ENCODE peak calls at places on chromosomes 13 and 19, in eight cellular contexts. One of them, this sample, is unnamed.
A peak's percentile ranks its signal among the peaks of the same experiment; 100 is the strongest.

GRCh38 chr19:3538965-3539742 is at the start of gene TEKTIP1:
- DNase-seq in Peyer's patch: no peak
- DNase-seq in CD8-positive, alpha-beta T cell: no peak
- DNase-seq in left ventricle myocardium inferior: no peak
- DNase-seq in uterus: no peak
- DNase-seq in OCI-LY7: no peak
- DNase-seq in mammary epithelial cell: no peak
- DNase-seq in stomach: no peak
- DNase-seq in this sample: no peak

GRCh38 chr19:10289836-10290438 is at the start of gene ICAM5:
- DNase-seq in Peyer's patch: no peak
- DNase-seq in CD8-positive, alpha-beta T cell: no peak
- DNase-seq in left ventricle myocardium inferior: no peak
- DNase-seq in uterus: no peak
- DNase-seq in OCI-LY7: peak; percentile 29
- DNase-seq in mammary epithelial cell: no peak
- DNase-seq in stomach: no peak
- DNase-seq in this sample: no peak

GRCh38 chr19:13905634-13906524 is at the start of the genes BRME1 and CC2D1A:
- DNase-seq in Peyer's patch: peak; percentile 97
- DNase-seq in CD8-positive, alpha-beta T cell: peak; percentile 95
- DNase-seq in left ventricle myocardium inferior: peak; percentile 94
- DNase-seq in uterus: peak; percentile 92
- DNase-seq in OCI-LY7: peak; percentile 93
- DNase-seq in mammary epithelial cell: peak; percentile 86
- DNase-seq in stomach: peak; percentile 96
- DNase-seq in this sample: peak; percentile 86

GRCh38 chr19:47161876-47162489 is 31.3 kb downstream of the SAE1 start:
- DNase-seq in Peyer's patch: no peak
- DNase-seq in CD8-positive, alpha-beta T cell: no peak
- DNase-seq in left ventricle myocardium inferior: no peak
- DNase-seq in uterus: no peak
- DNase-seq in OCI-LY7: no peak
- DNase-seq in mammary epithelial cell: no peak
- DNase-seq in stomach: no peak
- DNase-seq in this sample: no peak

GRCh38 chr13:111213964-111214726 is 99.0 kb downstream of the ARHGEF7 start:
- DNase-seq in Peyer's patch: no peak
- DNase-seq in CD8-positive, alpha-beta T cell: no peak
- DNase-seq in left ventricle myocardium inferior: no peak
- DNase-seq in uterus: no peak
- DNase-seq in OCI-LY7: peak; percentile 54
- DNase-seq in mammary epithelial cell: no peak
- DNase-seq in stomach: no peak
- DNase-seq in this sample: no peak

GRCh38 chr19:17205237-17206140 is 9.7 kb upstream of the USE1 start:
- DNase-seq in Peyer's patch: peak; percentile 80
- DNase-seq in CD8-positive, alpha-beta T cell: peak; percentile 74
- DNase-seq in left ventricle myocardium inferior: peak; percentile 47
- DNase-seq in uterus: no peak
- DNase-seq in OCI-LY7: peak; percentile 65
- DNase-seq in mammary epithelial cell: peak; percentile 23
- DNase-seq in stomach: peak; percentile 84
- DNase-seq in this sample: peak; percentile 19

GRCh38 chr19:42198676-42199439 is 18.6 kb downstream of the DEDD2 start:
- DNase-seq in Peyer's patch: no peak
- DNase-seq in CD8-positive, alpha-beta T cell: peak; percentile 87
- DNase-seq in left ventricle myocardium inferior: no peak
- DNase-seq in uterus: no peak
- DNase-seq in OCI-LY7: peak; percentile 87
- DNase-seq in mammary epithelial cell: no peak
- DNase-seq in stomach: peak; percentile 44
- DNase-seq in this sample: peak; percentile 75

GRCh38 chr19:49921871-49922755 is 6.9 kb upstream of the ATF5 start:
- DNase-seq in Peyer's patch: no peak
- DNase-seq in CD8-positive, alpha-beta T cell: no peak
- DNase-seq in left ventricle myocardium inferior: no peak
- DNase-seq in uterus: no peak
- DNase-seq in OCI-LY7: no peak
- DNase-seq in mammary epithelial cell: peak; percentile 50
- DNase-seq in stomach: no peak
- DNase-seq in this sample: no peak

GRCh38 chr19:45385392-45386221 is 15.2 kb upstream of the ERCC2 start:
- DNase-seq in Peyer's patch: no peak
- DNase-seq in CD8-positive, alpha-beta T cell: no peak
- DNase-seq in left ventricle myocardium inferior: no peak
- DNase-seq in uterus: no peak
- DNase-seq in OCI-LY7: no peak
- DNase-seq in mammary epithelial cell: no peak
- DNase-seq in stomach: no peak
- DNase-seq in this sample: no peak

GRCh38 chr13:29676941-29677452 is 81.5 kb upstream of the SLC7A1 start:
- DNase-seq in Peyer's patch: peak; percentile 54
- DNase-seq in CD8-positive, alpha-beta T cell: no peak
- DNase-seq in left ventricle myocardium inferior: no peak
- DNase-seq in uterus: no peak
- DNase-seq in OCI-LY7: no peak
- DNase-seq in mammary epithelial cell: peak; percentile 95
- DNase-seq in stomach: no peak
- DNase-seq in this sample: no peak

GRCh38 chr19:39411006-39411831 is 1.2 kb upstream of the PLEKHG2 start:
- DNase-seq in Peyer's patch: peak; percentile 85
- DNase-seq in CD8-positive, alpha-beta T cell: no peak
- DNase-seq in left ventricle myocardium inferior: no peak
- DNase-seq in uterus: peak; percentile 73
- DNase-seq in OCI-LY7: no peak
- DNase-seq in mammary epithelial cell: peak; percentile 53
- DNase-seq in stomach: peak; percentile 86
- DNase-seq in this sample: no peak

GRCh38 chr13:113758651-113759524 is at the start of gene TMEM255B:
- DNase-seq in Peyer's patch: peak; percentile 90
- DNase-seq in CD8-positive, alpha-beta T cell: peak; percentile 82
- DNase-seq in left ventricle myocardium inferior: peak; percentile 89
- DNase-seq in uterus: peak; percentile 88
- DNase-seq in OCI-LY7: no peak
- DNase-seq in mammary epithelial cell: peak; percentile 65
- DNase-seq in stomach: peak; percentile 88
- DNase-seq in this sample: peak; percentile 44

GRCh38 chr19:52896431-52897148 is 845 bp downstream of the ZNF320 start:
- DNase-seq in Peyer's patch: peak; percentile 58
- DNase-seq in CD8-positive, alpha-beta T cell: no peak
- DNase-seq in left ventricle myocardium inferior: no peak
- DNase-seq in uterus: peak; percentile 34
- DNase-seq in OCI-LY7: peak; percentile 9
- DNase-seq in mammary epithelial cell: peak; percentile 21
- DNase-seq in stomach: peak; percentile 57
- DNase-seq in this sample: no peak

GRCh38 chr19:20077791-20078463 is at the start of gene ZNF90:
- DNase-seq in Peyer's patch: peak; percentile 72
- DNase-seq in CD8-positive, alpha-beta T cell: peak; percentile 85
- DNase-seq in left ventricle myocardium inferior: peak; percentile 92
- DNase-seq in uterus: peak; percentile 96
- DNase-seq in OCI-LY7: peak; percentile 93
- DNase-seq in mammary epithelial cell: peak; percentile 96
- DNase-seq in stomach: peak; percentile 97
- DNase-seq in this sample: peak; percentile 65

GRCh38 chr13:39144941-39145533 is 106.8 kb downstream of the NHLRC3 start:
- DNase-seq in Peyer's patch: no peak
- DNase-seq in CD8-positive, alpha-beta T cell: no peak
- DNase-seq in left ventricle myocardium inferior: peak; percentile 40
- DNase-seq in uterus: peak; percentile 60
- DNase-seq in OCI-LY7: peak; percentile 32
- DNase-seq in mammary epithelial cell: peak; percentile 54
- DNase-seq in stomach: peak; percentile 33
- DNase-seq in this sample: no peak

GRCh38 chr19:12194827-12195500 is 32.1 kb downstream of the ZNF136 start:
- DNase-seq in Peyer's patch: peak; percentile 77
- DNase-seq in CD8-positive, alpha-beta T cell: peak; percentile 73
- DNase-seq in left ventricle myocardium inferior: peak; percentile 87
- DNase-seq in uterus: peak; percentile 67
- DNase-seq in OCI-LY7: no peak
- DNase-seq in mammary epithelial cell: peak; percentile 35
- DNase-seq in stomach: peak; percentile 90
- DNase-seq in this sample: peak; percentile 47

GRCh38 chr19:40908981-40909380 is 26.9 kb upstream of the CYP2A7 start:
- DNase-seq in Peyer's patch: no peak
- DNase-seq in CD8-positive, alpha-beta T cell: no peak
- DNase-seq in left ventricle myocardium inferior: no peak
- DNase-seq in uterus: no peak
- DNase-seq in OCI-LY7: no peak
- DNase-seq in mammary epithelial cell: no peak
- DNase-seq in stomach: no peak
- DNase-seq in this sample: peak; percentile 2

GRCh38 chr13:31145417-31145816 is 16.3 kb downstream of the HSPH1 start:
- DNase-seq in Peyer's patch: no peak
- DNase-seq in CD8-positive, alpha-beta T cell: no peak
- DNase-seq in left ventricle myocardium inferior: no peak
- DNase-seq in uterus: no peak
- DNase-seq in OCI-LY7: no peak
- DNase-seq in mammary epithelial cell: no peak
- DNase-seq in stomach: no peak
- DNase-seq in this sample: no peak

GRCh38 chr13:98222081-98222554 is 45.0 kb upstream of the RNF113B start:
- DNase-seq in Peyer's patch: no peak
- DNase-seq in CD8-positive, alpha-beta T cell: no peak
- DNase-seq in left ventricle myocardium inferior: no peak
- DNase-seq in uterus: no peak
- DNase-seq in OCI-LY7: no peak
- DNase-seq in mammary epithelial cell: no peak
- DNase-seq in stomach: peak; percentile 82
- DNase-seq in this sample: no peak

GRCh38 chr13:98222816-98223215 is 45.7 kb upstream of the RNF113B start:
- DNase-seq in Peyer's patch: no peak
- DNase-seq in CD8-positive, alpha-beta T cell: no peak
- DNase-seq in left ventricle myocardium inferior: no peak
- DNase-seq in uterus: no peak
- DNase-seq in OCI-LY7: no peak
- DNase-seq in mammary epithelial cell: no peak
- DNase-seq in stomach: no peak
- DNase-seq in this sample: no peak

GRCh38 chr13:98221234-98221633 is 44.2 kb upstream of the RNF113B start:
- DNase-seq in Peyer's patch: no peak
- DNase-seq in CD8-positive, alpha-beta T cell: no peak
- DNase-seq in left ventricle myocardium inferior: no peak
- DNase-seq in uterus: no peak
- DNase-seq in OCI-LY7: no peak
- DNase-seq in mammary epithelial cell: no peak
- DNase-seq in stomach: no peak
- DNase-seq in this sample: no peak

GRCh38 chr13:98219685-98220084 is 42.6 kb upstream of the RNF113B start:
- DNase-seq in Peyer's patch: no peak
- DNase-seq in CD8-positive, alpha-beta T cell: no peak
- DNase-seq in left ventricle myocardium inferior: no peak
- DNase-seq in uterus: no peak
- DNase-seq in OCI-LY7: no peak
- DNase-seq in mammary epithelial cell: no peak
- DNase-seq in stomach: no peak
- DNase-seq in this sample: no peak

DNA sequence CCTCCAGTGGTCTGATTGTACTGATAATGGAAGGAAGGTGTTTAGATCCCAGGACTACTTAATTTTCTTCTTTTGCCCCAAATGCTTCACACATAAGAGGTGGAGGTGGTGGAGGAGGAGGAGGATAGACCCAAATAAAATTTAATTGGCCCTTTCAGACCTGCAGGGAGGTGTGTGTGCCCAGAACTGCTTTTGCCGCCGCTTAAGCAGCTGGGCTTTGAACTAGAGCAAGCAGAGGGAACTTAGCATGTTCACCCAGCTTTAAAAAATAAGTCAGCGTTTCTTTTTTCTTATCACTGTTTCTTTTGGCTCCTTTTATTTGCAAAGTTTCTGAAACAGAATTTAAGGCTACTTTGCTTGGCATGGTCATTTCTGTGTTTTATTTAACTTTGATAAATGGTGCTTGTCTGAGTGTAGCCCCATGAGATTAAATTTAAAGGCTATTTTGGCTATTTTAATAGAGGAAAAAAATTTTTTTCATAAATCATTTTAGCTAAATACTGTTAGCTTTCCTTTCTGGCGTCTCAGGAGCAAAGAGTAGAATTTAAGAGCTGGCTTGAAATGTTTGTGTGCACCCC is 43.2 kb upstream of the RNF113B start:
- DNase-seq in Peyer's patch: no peak
- DNase-seq in CD8-positive, alpha-beta T cell: no peak
- DNase-seq in left ventricle myocardium inferior: no peak
- DNase-seq in uterus: no peak
- DNase-seq in OCI-LY7: no peak
- DNase-seq in mammary epithelial cell: no peak
- DNase-seq in stomach: no peak
- DNase-seq in this sample: no peak
- H3K27ac ChIP-seq in Peyer's patch: no peak overlapping the region
- H3K27ac ChIP-seq in CD8-positive, alpha-beta T cell: no peak overlapping the region
- H3K27ac ChIP-seq in left ventricle myocardium inferior: peak overlapping the region; percentile 32
- H3K27ac ChIP-seq in uterus: peak overlapping the region; percentile 22
- H3K27ac ChIP-seq in OCI-LY7: no peak overlapping the region
- H3K27ac ChIP-seq in mammary epithelial cell: no peak overlapping the region
- H3K27ac ChIP-seq in stomach: peak overlapping the region; percentile 62
- H3K27ac ChIP-seq in this sample: no peak overlapping the region

GRCh38 chr19:18611327-18612050 is 1.2 kb upstream of the TMEM59L start:
- DNase-seq in Peyer's patch: no peak
- DNase-seq in CD8-positive, alpha-beta T cell: no peak
- DNase-seq in left ventricle myocardium inferior: no peak
- DNase-seq in uterus: no peak
- DNase-seq in OCI-LY7: no peak
- DNase-seq in mammary epithelial cell: no peak
- DNase-seq in stomach: no peak
- DNase-seq in this sample: no peak
- H3K4me3 ChIP-seq in Peyer's patch: peak overlapping the region; percentile 19
- H3K4me3 ChIP-seq in CD8-positive, alpha-beta T cell: peak overlapping the region; percentile 54
- H3K4me3 ChIP-seq in left ventricle myocardium inferior: peak overlapping the region; percentile 68
- H3K4me3 ChIP-seq in uterus: no peak overlapping the region
- H3K4me3 ChIP-seq in OCI-LY7: no peak overlapping the region
- H3K4me3 ChIP-seq in mammary epithelial cell: no peak overlapping the region
- H3K4me3 ChIP-seq in stomach: no peak overlapping the region
- H3K4me3 ChIP-seq in this sample: peak overlapping the region; percentile 62

GRCh38 chr13:62046512-62046911 is 630.9 kb upstream of the PCDH20 start:
- DNase-seq in Peyer's patch: no peak
- DNase-seq in CD8-positive, alpha-beta T cell: no peak
- DNase-seq in left ventricle myocardium inferior: no peak
- DNase-seq in uterus: no peak
- DNase-seq in OCI-LY7: no peak
- DNase-seq in mammary epithelial cell: no peak
- DNase-seq in stomach: no peak
- DNase-seq in this sample: no peak
- H3K27ac ChIP-seq in Peyer's patch: no peak overlapping the region
- H3K27ac ChIP-seq in CD8-positive, alpha-beta T cell: no peak overlapping the region
- H3K27ac ChIP-seq in left ventricle myocardium inferior: no peak overlapping the region
- H3K27ac ChIP-seq in uterus: no peak overlapping the region
- H3K27ac ChIP-seq in OCI-LY7: no peak overlapping the region
- H3K27ac ChIP-seq in mammary epithelial cell: no peak overlapping the region
- H3K27ac ChIP-seq in stomach: no peak overlapping the region
- H3K27ac ChIP-seq in this sample: no peak overlapping the region

DNA sequence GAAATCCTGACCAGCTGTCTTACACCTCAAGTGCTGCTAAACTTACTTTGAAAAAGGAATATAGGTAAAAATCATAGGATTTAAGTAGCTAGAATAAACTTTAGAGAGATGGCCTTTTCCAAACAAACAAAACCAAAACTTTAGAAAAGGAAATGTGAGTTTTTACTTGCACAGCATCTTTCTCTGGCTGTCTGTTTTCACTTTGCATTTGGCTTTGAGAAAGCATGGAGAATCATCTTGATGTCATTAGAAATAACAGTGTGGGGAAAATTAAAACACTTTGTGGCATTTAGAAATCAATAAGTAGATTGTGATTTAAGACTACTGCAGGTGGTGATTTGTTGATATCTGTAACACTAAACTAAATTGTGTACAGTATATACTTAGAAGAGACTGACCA is 6.0 kb downstream of the WDFY2 start:
- DNase-seq in Peyer's patch: no peak
- DNase-seq in CD8-positive, alpha-beta T cell: no peak
- DNase-seq in left ventricle myocardium inferior: no peak
- DNase-seq in uterus: no peak
- DNase-seq in OCI-LY7: no peak
- DNase-seq in mammary epithelial cell: no peak
- DNase-seq in stomach: no peak
- DNase-seq in this sample: no peak
- H3K4me3 ChIP-seq in Peyer's patch: no peak overlapping the region
- H3K4me3 ChIP-seq in CD8-positive, alpha-beta T cell: no peak overlapping the region
- H3K4me3 ChIP-seq in left ventricle myocardium inferior: no peak overlapping the region
- H3K4me3 ChIP-seq in uterus: no peak overlapping the region
- H3K4me3 ChIP-seq in OCI-LY7: no peak overlapping the region
- H3K4me3 ChIP-seq in mammary epithelial cell: no peak overlapping the region
- H3K4me3 ChIP-seq in stomach: no peak overlapping the region
- H3K4me3 ChIP-seq in this sample: no peak overlapping the region

This sample was measured in effector memory CD4-positive, alpha-beta T cell.